ENCODE peak calls at places on chromosomes 3 and 15, in five cellular contexts. Y is suprapubic skin, F is HepG2, J is K562, Z is stomach. W is an unnamed sample.

GRCh38 chr3:11037241-11037873 is 44.8 kb downstream of the SLC6A1 start:
- DNase-seq in Y (no peak), F (no peak), J (no peak), Z (no peak), W (no peak)

GRCh38 chr3:148881286-148881685 is 16.2 kb downstream of the CPA3 start:
- DNase-seq in Y (no peak), F (no peak), J (no peak), Z (no peak), W (no peak)

GRCh38 chr3:154421067-154421466 is 8.9 kb downstream of the GPR149 start:
- DNase-seq in Y (no peak), F (no peak), J (no peak), Z (no peak), W (no peak)

GRCh38 chr3:197722734-197723133 is 14.0 kb downstream of the RUBCN start:
- DNase-seq in Y (no peak), F (no peak), J (no peak), Z (no peak), W (no peak)

GRCh38 chr15:40115670-40116093 is 7.0 kb upstream of the BMF start:
- DNase-seq in Y (peak), F (peak), J (no peak), Z (peak), W (peak)

GRCh38 chr3:24829011-24829581 is 334.4 kb upstream of the THRB start:
- DNase-seq in Y (no peak), F (no peak), J (peak), Z (peak), W (peak)

GRCh38 chr15:34275721-34276120 is 50.9 kb downstream of the EMC4 start:
- DNase-seq in Y (no peak), F (no peak), J (no peak), Z (no peak), W (no peak)

GRCh38 chr15:37981781-37982180 is 47.3 kb downstream of the TMCO5A start:
- DNase-seq in Y (no peak), F (peak), J (no peak), Z (no peak), W (no peak)

GRCh38 chr15:62559049-62559733 is 394.1 kb upstream of the C2CD4B start:
- DNase-seq in Y (no peak), F (no peak), J (no peak), Z (no peak), W (no peak)

GRCh38 chr3:152488449-152488848 is 219.7 kb downstream of the MBNL1 start:
- DNase-seq in Y (no peak), F (no peak), J (no peak), Z (no peak), W (no peak)

GRCh38 chr3:79843180-79843579 is 75.4 kb upstream of the ROBO1 start:
- DNase-seq in Y (no peak), F (no peak), J (no peak), Z (no peak), W (no peak)

GRCh38 chr3:115286529-115287197 is 139.6 kb upstream of the ZBTB20 start:
- DNase-seq in Y (no peak), F (no peak), J (no peak), Z (no peak), W (no peak)

GRCh38 chr3:131540821-131541220 is 38.0 kb upstream of the MRPL3 start:
- DNase-seq in Y (no peak), F (no peak), J (no peak), Z (no peak), W (no peak)

GRCh38 chr3:131544557-131544956 is 41.8 kb upstream of the MRPL3 start:
- DNase-seq in Y (no peak), F (no peak), J (no peak), Z (no peak), W (no peak)

GRCh38 chr3:131540143-131540542 is 37.4 kb upstream of the MRPL3 start:
- DNase-seq in Y (no peak), F (no peak), J (no peak), Z (no peak), W (no peak)

GRCh38 chr3:131541288-131541687 is 38.5 kb upstream of the MRPL3 start:
- DNase-seq in Y (no peak), F (no peak), J (no peak), Z (no peak), W (no peak)

DNA sequence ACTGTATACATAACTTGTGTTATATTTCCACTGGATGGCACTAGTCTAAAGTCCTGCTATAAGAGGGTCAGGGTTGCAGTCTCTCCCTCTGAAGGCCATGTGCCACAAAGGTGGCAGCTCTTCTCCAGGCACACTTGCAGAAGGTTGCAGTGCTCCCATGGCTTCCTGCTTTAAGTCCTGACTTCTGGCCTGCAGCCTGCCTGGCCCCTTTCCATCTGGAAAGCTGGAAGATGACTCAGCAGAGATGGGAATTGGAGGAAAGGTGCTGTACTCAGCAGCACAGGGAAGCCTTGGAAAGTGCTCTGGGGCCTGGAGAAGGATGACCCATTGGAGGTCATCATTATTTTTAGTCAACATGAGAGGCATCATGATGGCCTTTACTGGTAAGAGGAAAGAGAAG is 40.9 kb upstream of the MRPL3 start:
- DNase-seq in Y (no peak), F (no peak), J (no peak), Z (peak), W (no peak)
- TF ChIP-seq POLR2AphosphoS5 in Y (no peak), F (no peak), J (no peak), Z (peak), W (no peak)

GRCh38 chr15:73522011-73522410 is 79.0 kb downstream of the REC114 start:
- DNase-seq in Y (no peak), F (no peak), J (no peak), Z (no peak), W (no peak)
- TF ChIP-seq EP300 in Y (no peak), F (no peak), J (no peak), Z (no peak), W (no peak)

GRCh38 chr3:62323241-62323640 is 50.1 kb downstream of the FEZF2 start:
- DNase-seq in Y (no peak), F (no peak), J (no peak), Z (no peak), W (no peak)

GRCh38 chr3:62318752-62319569 is 54.4 kb downstream of the FEZF2 start:
- DNase-seq in Y (peak), F (peak), J (no peak), Z (peak), W (peak)

GRCh38 chr3:62316525-62316924 is 56.8 kb downstream of the FEZF2 start:
- DNase-seq in Y (no peak), F (no peak), J (no peak), Z (no peak), W (no peak)

GRCh38 chr3:62319570-62320243 is 53.6 kb downstream of the FEZF2 start:
- DNase-seq in Y (no peak), F (no peak), J (no peak), Z (no peak), W (no peak)

GRCh38 chr3:62318365-62318751 is 55.0 kb downstream of the FEZF2 start:
- DNase-seq in Y (no peak), F (no peak), J (no peak), Z (no peak), W (no peak)
- TF ChIP-seq POLR2AphosphoS5 in Y (no peak), F (no peak), J (no peak), Z (no peak), W (no peak)

GRCh38 chr3:71301001-71301400 is 282.5 kb downstream of the FOXP1 start:
- DNase-seq in Y (no peak), F (no peak), J (no peak), Z (no peak), W (no peak)

GRCh38 chr3:71294919-71295318 is 288.6 kb downstream of the FOXP1 start:
- DNase-seq in Y (no peak), F (no peak), J (no peak), Z (no peak), W (no peak)

GRCh38 chr3:71302604-71303003 is 280.9 kb downstream of the FOXP1 start:
- DNase-seq in Y (no peak), F (no peak), J (no peak), Z (no peak), W (no peak)

GRCh38 chr3:71303627-71304260 is 279.8 kb downstream of the FOXP1 start:
- DNase-seq in Y (no peak), F (no peak), J (no peak), Z (no peak), W (no peak)

DNA sequence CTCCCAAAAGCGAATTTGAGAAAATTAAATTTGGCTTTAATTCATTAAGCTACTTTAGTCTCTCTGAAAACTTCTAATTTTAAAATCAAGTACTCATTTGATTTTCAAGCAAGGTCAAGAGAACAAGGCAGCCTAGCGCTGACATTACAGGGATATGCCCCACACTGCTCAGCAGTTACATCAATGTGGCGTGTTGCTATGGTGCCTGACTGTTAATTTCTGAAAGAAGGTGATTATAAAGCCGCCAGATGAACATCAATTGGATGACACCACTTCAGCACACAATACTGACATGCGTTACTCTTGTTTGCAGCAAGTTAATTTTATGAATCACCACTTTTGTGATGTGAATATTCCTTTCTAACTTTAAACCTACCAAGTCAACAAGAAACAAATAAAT is 284.4 kb downstream of the FOXP1 start:
- DNase-seq in Y (no peak), F (no peak), J (no peak), Z (no peak), W (no peak)
- TF ChIP-seq EP300 in Y (no peak), F (no peak), J (no peak), Z (no peak), W (no peak)

DNA sequence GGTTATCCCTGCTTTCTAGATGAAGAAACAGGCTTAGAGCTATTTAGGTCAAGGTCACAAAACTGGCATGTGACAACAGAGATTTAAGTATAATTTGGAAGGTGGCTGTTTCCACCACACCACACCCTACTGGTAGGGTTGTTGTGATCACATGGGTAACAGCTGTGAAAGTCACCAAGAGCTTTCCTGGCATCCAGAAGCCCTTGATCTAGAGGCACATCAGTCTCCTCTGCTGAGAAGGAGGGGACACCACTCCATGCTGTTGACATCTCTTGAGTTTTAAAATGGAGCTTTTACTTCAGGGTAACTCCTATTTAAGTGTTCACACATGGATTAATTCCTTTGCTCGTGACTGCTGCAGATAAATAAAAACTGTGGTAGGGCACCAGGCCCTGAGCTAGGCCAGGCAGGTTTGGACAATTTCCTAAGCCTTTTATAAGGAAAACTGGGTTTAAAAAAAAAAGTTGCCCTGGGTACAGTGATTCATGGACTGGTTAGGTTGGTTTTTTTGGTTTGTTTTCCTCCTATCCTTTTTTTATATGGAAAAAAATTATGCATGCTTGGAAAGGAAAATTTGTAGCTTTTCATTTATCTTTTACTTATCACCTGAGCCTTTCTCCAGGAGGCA is 7.5 kb downstream of the EXOSC7 start:
- DNase-seq in Y (no peak), F (no peak), J (no peak), Z (no peak), W (no peak)
- TF ChIP-seq POLR2AphosphoS5 in Y (no peak), F (no peak), J (no peak), Z (no peak), W (no peak)

DNA sequence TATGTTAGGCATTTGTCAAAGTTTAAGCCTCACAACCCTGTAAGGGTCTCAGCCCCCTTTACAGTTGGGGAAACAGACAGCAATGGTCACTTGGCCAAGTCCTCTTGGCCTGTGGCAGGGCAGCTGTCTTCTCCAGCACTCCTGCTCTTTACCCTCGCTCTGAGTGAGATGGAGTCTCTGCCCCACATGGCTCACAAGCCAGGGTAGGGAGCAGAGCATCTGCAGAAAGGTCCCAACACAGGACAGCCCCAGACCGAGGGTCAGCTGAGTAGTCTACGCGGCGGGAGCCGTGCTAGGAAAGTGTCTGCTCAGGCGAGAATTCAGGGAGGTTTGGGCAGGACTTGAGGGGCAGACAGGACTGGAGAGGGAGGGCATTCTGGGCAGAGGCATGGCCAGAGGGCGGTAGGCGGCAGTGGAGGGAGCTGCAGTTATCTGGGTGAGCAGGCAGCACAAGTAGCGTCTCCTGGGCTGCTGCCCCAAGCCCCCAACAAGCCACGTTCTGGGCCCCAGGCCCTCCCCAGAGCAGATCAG is 18.3 kb upstream of the LAMP3 start:
- DNase-seq in Y (no peak), F (no peak), J (no peak), Z (no peak), W (peak)
- TF ChIP-seq EP300 in Y (no peak), F (no peak), J (no peak), Z (no peak), W (no peak)

GRCh38 chr15:95442107-95442719 is 888.3 kb upstream of the NR2F2 start:
- DNase-seq in Y (no peak), F (no peak), J (no peak), Z (no peak), W (no peak)
- TF ChIP-seq POLR2AphosphoS5 in Y (no peak), F (no peak), J (no peak), Z (no peak), W (no peak)

W was measured in upper lobe of left lung.